ENCODE peak calls at places on chromosomes 1 and 21, in six cellular contexts. Y, F, M, X, P and D are unnamed samples.

GRCh38 chr1:86703696-86704455 is 500 bp upstream of the SH3GLB1 start:
- DNase-seq in Y (peak; percentile 5), M (no peak), F (peak; percentile 9), P (no peak), X (peak; percentile 66), D (no peak)

GRCh38 chr1:228490120-228491078 is 3.2 kb downstream of the RNF187 start:
- DNase-seq in X (no peak), P (no peak), M (no peak), F (no peak), Y (no peak), D (no peak)

GRCh38 chr1:56222914-56223540 is 356.3 kb downstream of the PLPP3 start:
- DNase-seq in F (no peak), Y (no peak), P (no peak), M (no peak), X (no peak), D (no peak)

GRCh38 chr1:198088360-198089071 is 68.3 kb upstream of the NEK7 start:
- DNase-seq in M (no peak), P (no peak), F (no peak), X (no peak), Y (no peak), D (no peak)

GRCh38 chr21:42663860-42664535 is 10.6 kb downstream of the PDE9A start:
- DNase-seq in M (no peak), Y (no peak), X (no peak), P (no peak), F (no peak), D (no peak)

GRCh38 chr1:152110860-152111514 is 4.3 kb downstream of the TCHH start:
- DNase-seq in P (peak; percentile 78), F (no peak), M (no peak), X (no peak), Y (no peak), D (no peak)

GRCh38 chr1:177913762-177914540 is 55.9 kb downstream of the SEC16B start:
- DNase-seq in P (no peak), M (peak; percentile 39), F (no peak), Y (no peak), X (no peak), D (no peak)

GRCh38 chr1:110438883-110439282 is 12.1 kb upstream of the PROK1 start:
- DNase-seq in Y (no peak), X (no peak), M (no peak), F (no peak), P (no peak), D (no peak)

GRCh38 chr1:37325010-37325409 is 149.4 kb upstream of the ZC3H12A start:
- DNase-seq in P (no peak), F (no peak), M (no peak), X (no peak), Y (no peak), D (no peak)

GRCh38 chr1:233005703-233006102 is 55.3 kb downstream of the NTPCR start:
- DNase-seq in F (no peak), Y (no peak), M (no peak), X (no peak), P (no peak), D (no peak)

GRCh38 chr1:83770322-83770661 is 228.6 kb downstream of the TTLL7 start:
- DNase-seq in F (no peak), P (no peak), X (no peak), M (no peak), Y (no peak), D (no peak)

GRCh38 chr1:79587229-79587628 is 580.7 kb upstream of the ADGRL4 start:
- DNase-seq in X (no peak), F (no peak), Y (no peak), P (no peak), M (no peak), D (no peak)

GRCh38 chr21:29187939-29188338 is 57.5 kb downstream of the MAP3K7CL start:
- DNase-seq in Y (no peak), M (no peak), P (no peak), F (no peak), X (peak; percentile 86), D (no peak)

GRCh38 chr1:208410409-208410808 is 166.2 kb upstream of the PLXNA2 start:
- DNase-seq in Y (no peak), F (no peak), P (no peak), X (no peak), M (no peak), D (no peak)

GRCh38 chr21:25421327-25422028 is 185.8 kb downstream of the MRPL39 start:
- DNase-seq in M (peak; percentile 36), P (no peak), X (no peak), F (peak; percentile 15), Y (no peak), D (no peak)

GRCh38 chr21:25560151-25560783 is 47.0 kb downstream of the MRPL39 start:
- DNase-seq in X (no peak), M (no peak), P (no peak), Y (no peak), F (no peak), D (no peak)

GRCh38 chr1:82923957-82924356 is 1075.0 kb downstream of the TTLL7 start:
- DNase-seq in P (no peak), F (no peak), X (no peak), M (no peak), Y (no peak), D (no peak)

GRCh38 chr1:162144853-162145252 is 75.4 kb downstream of the NOS1AP start:
- DNase-seq in X (no peak), M (no peak), Y (no peak), P (no peak), F (no peak), D (no peak)

GRCh38 chr1:172351761-172352161 is 68.7 kb upstream of the C1orf105 start:
- DNase-seq in M (no peak), P (no peak), F (no peak), Y (no peak), X (no peak), D (no peak)

GRCh38 chr21:36030581-36031189 is 29.6 kb downstream of the SETD4 start:
- DNase-seq in F (no peak), P (no peak), X (no peak), Y (peak; percentile 47), M (no peak), D (no peak)

GRCh38 chr21:36032647-36033406 is 27.5 kb downstream of the SETD4 start:
- DNase-seq in F (no peak), X (no peak), Y (no peak), P (no peak), M (no peak), D (no peak)

GRCh38 chr21:36027352-36027751 is 33.0 kb downstream of the SETD4 start:
- DNase-seq in F (no peak), M (no peak), P (no peak), Y (no peak), X (no peak), D (no peak)

GRCh38 chr21:36028127-36029069 is 31.9 kb downstream of the SETD4 start:
- DNase-seq in M (peak; percentile 77), F (peak; percentile 50), P (peak; percentile 89), X (peak; percentile 89), Y (peak; percentile 88), D (no peak)

GRCh38 chr21:36029309-36029708 is 31.0 kb downstream of the SETD4 start:
- DNase-seq in P (no peak), F (no peak), X (no peak), M (no peak), Y (no peak), D (no peak)
- H3K9me3 ChIP-seq in P (no peaks in the 10 kb centered on the region), F (no peaks in the 10 kb centered on the region), X (no peaks in the 10 kb centered on the region), M (no peaks in the 10 kb centered on the region), Y (no peaks in the 10 kb centered on the region), D (no peaks in the 10 kb centered on the region)

GRCh38 chr1:54926955-54927354 is 40.0 kb upstream of the DHCR24 start:
- DNase-seq in F (no peak), Y (no peak), M (no peak), X (no peak), P (no peak), D (no peak)

GRCh38 chr1:54931275-54931805 is 44.3 kb upstream of the DHCR24 start:
- DNase-seq in F (no peak), M (no peak), Y (no peak), X (no peak), P (no peak), D (no peak)

GRCh38 chr1:54929700-54930099 is 42.7 kb upstream of the DHCR24 start:
- DNase-seq in M (no peak), P (no peak), Y (no peak), F (no peak), X (no peak), D (no peak)

GRCh38 chr1:54928327-54928726 is 41.3 kb upstream of the DHCR24 start:
- DNase-seq in F (no peak), X (no peak), Y (no peak), P (no peak), M (no peak), D (no peak)

GRCh38 chr1:54927475-54928240 is 40.7 kb upstream of the DHCR24 start:
- DNase-seq in F (no peak), M (no peak), Y (no peak), P (no peak), X (no peak), D (no peak)
- TF ChIP-seq POLR2AphosphoS5 in F (no peak), M (no peak), Y (peak; percentile 42), P (no peak), X (no peak), D (peak; percentile 65)

GRCh38 chr1:36159614-36160387 is 3.8 kb downstream of the MAP7D1 start:
- DNase-seq in F (no peak), M (no peak), Y (no peak), P (no peak), X (no peak), D (no peak)
- H3K4me1 ChIP-seq in F (peaks cover 27% of the 10 kb centered on the region), M (peaks cover 72% of the 10 kb centered on the region), Y (peaks cover 47% of the 10 kb centered on the region), P (peaks cover 84% of the 10 kb centered on the region), X (peaks cover 83% of the 10 kb centered on the region), D (peaks cover 83% of the 10 kb centered on the region)

DNA sequence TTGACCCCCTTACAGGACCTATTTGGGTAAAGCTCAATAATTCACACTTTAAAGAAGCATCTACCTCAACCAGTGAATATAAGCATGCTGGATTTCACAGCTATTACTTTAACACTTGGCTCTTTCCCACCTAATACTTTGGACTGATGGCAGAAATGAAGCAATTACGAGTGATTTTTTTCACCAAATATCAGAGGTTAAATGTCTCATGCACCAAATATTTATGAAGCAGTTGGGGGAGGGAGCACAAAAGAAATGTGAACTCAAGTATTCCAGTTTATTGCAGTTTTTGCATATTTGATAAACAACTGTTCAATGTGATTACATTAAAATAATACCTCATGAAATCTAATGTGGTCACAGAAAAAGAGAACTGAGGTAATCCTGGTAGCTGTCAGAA is 223.6 kb downstream of the LRRC7 start:
- DNase-seq in F (no peak), M (no peak), X (no peak), P (no peak), Y (no peak), D (no peak)
- H3K9me3 ChIP-seq in F (no peaks in the 10 kb centered on the region), M (no peaks in the 10 kb centered on the region), X (no peaks in the 10 kb centered on the region), P (no peaks in the 10 kb centered on the region), Y (no peaks in the 10 kb centered on the region), D (no peaks in the 10 kb centered on the region)

GRCh38 chr1:54973205-54973921 is 7.1 kb upstream of the TMEM61 start:
- DNase-seq in M (no peak), F (no peak), X (no peak), Y (no peak), P (no peak), D (peak; percentile 88)
- TF ChIP-seq POLR2AphosphoS5 in M (peak; percentile 38), F (no peak), X (no peak), Y (no peak), P (no peak), D (no peak)

DNA sequence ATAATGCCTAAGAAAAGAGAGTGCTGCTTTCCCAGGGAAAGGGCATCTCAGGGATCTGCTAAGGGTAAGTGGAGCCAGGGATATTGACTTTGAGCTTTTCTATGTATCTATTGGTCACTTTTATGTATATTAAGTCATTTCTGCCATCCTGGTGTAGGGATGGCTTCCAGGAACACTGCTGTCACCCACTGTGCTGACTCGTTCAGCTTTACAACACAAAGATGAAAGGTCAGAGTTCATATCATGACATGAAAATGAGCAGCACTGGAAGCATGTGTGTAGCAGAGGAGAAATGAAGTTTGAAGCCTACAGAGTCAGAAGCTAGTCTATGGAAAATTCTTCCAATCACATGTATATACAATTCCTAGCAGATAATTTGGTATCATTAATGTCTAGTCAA is 37.1 kb upstream of the RGS8 start:
- DNase-seq in F (no peak), Y (no peak), P (no peak), M (no peak), X (no peak), D (no peak)
- H3K4me1 ChIP-seq in F (no peaks in the 10 kb centered on the region), Y (no peaks in the 10 kb centered on the region), P (peaks cover 6% of the 10 kb centered on the region), M (no peaks in the 10 kb centered on the region), X (no peaks in the 10 kb centered on the region), D (no peaks in the 10 kb centered on the region)